ENCODE peak calls at places on chromosome 17, in ten cellular contexts. One of them, this sample, is unnamed.

GRCh38 chr17:30377574-30377973 is 1.2 kb upstream of the CPD start:
- DNase-seq in brain microvascular endothelial cell: no peak
- DNase-seq in heart left ventricle: no peak
- DNase-seq in cardiac muscle cell: peak; percentile 37
- DNase-seq in heart right ventricle: no peak
- DNase-seq in right cardiac atrium: no peak
- DNase-seq in breast epithelium: no peak
- DNase-seq in A549: no peak
- DNase-seq in colonic mucosa: no peak
- DNase-seq in HL-60: no peak
- DNase-seq in this sample: no peak

GRCh38 chr17:29376667-29377268 is 13.4 kb upstream of the TAOK1 start:
- DNase-seq in HL-60: no peak
- DNase-seq in heart left ventricle: no peak
- DNase-seq in breast epithelium: no peak
- DNase-seq in heart right ventricle: no peak
- DNase-seq in brain microvascular endothelial cell: peak; percentile 90
- DNase-seq in cardiac muscle cell: peak; percentile 91
- DNase-seq in right cardiac atrium: peak; percentile 69
- DNase-seq in A549: peak; percentile 55
- DNase-seq in colonic mucosa: no peak
- DNase-seq in this sample: no peak

GRCh38 chr17:74565116-74565515 is 2.2 kb downstream of the CD300H start:
- DNase-seq in cardiac muscle cell: no peak
- DNase-seq in right cardiac atrium: no peak
- DNase-seq in brain microvascular endothelial cell: no peak
- DNase-seq in A549: no peak
- DNase-seq in HL-60: no peak
- DNase-seq in heart right ventricle: no peak
- DNase-seq in heart left ventricle: no peak
- DNase-seq in breast epithelium: no peak
- DNase-seq in colonic mucosa: no peak
- DNase-seq in this sample: no peak

GRCh38 chr17:67503184-67503583 is 126.1 kb downstream of the PITPNC1 start:
- DNase-seq in HL-60: no peak
- DNase-seq in right cardiac atrium: no peak
- DNase-seq in A549: peak; percentile 44
- DNase-seq in colonic mucosa: no peak
- DNase-seq in heart left ventricle: no peak
- DNase-seq in cardiac muscle cell: no peak
- DNase-seq in heart right ventricle: no peak
- DNase-seq in breast epithelium: no peak
- DNase-seq in brain microvascular endothelial cell: no peak
- DNase-seq in this sample: no peak

GRCh38 chr17:4479340-4479981 is 19.2 kb upstream of the SPNS2 start:
- DNase-seq in heart right ventricle: no peak
- DNase-seq in HL-60: no peak
- DNase-seq in breast epithelium: no peak
- DNase-seq in cardiac muscle cell: no peak
- DNase-seq in brain microvascular endothelial cell: no peak
- DNase-seq in heart left ventricle: no peak
- DNase-seq in colonic mucosa: peak; percentile 82
- DNase-seq in A549: no peak
- DNase-seq in right cardiac atrium: no peak
- DNase-seq in this sample: no peak

GRCh38 chr17:80362428-80363119 is 52.4 kb upstream of the ENDOV start:
- DNase-seq in A549: no peak
- DNase-seq in heart right ventricle: no peak
- DNase-seq in HL-60: no peak
- DNase-seq in cardiac muscle cell: peak; percentile 61
- DNase-seq in breast epithelium: no peak
- DNase-seq in colonic mucosa: no peak
- DNase-seq in heart left ventricle: peak; percentile 62
- DNase-seq in brain microvascular endothelial cell: peak; percentile 47
- DNase-seq in right cardiac atrium: peak; percentile 75
- DNase-seq in this sample: no peak

GRCh38 chr17:15935891-15936290 is 9.0 kb upstream of the ADORA2B start:
- DNase-seq in A549: no peak
- DNase-seq in heart right ventricle: no peak
- DNase-seq in brain microvascular endothelial cell: no peak
- DNase-seq in HL-60: no peak
- DNase-seq in colonic mucosa: no peak
- DNase-seq in cardiac muscle cell: no peak
- DNase-seq in right cardiac atrium: no peak
- DNase-seq in heart left ventricle: no peak
- DNase-seq in breast epithelium: no peak
- DNase-seq in this sample: no peak

GRCh38 chr17:15006421-15006820 is 258.7 kb downstream of the PMP22 start:
- DNase-seq in HL-60: no peak
- DNase-seq in heart left ventricle: no peak
- DNase-seq in brain microvascular endothelial cell: no peak
- DNase-seq in A549: no peak
- DNase-seq in heart right ventricle: no peak
- DNase-seq in breast epithelium: no peak
- DNase-seq in cardiac muscle cell: no peak
- DNase-seq in right cardiac atrium: no peak
- DNase-seq in colonic mucosa: no peak
- DNase-seq in this sample: no peak

GRCh38 chr17:38415250-38416194 is 12.7 kb upstream of the ARHGAP23 start:
- DNase-seq in heart left ventricle: no peak
- DNase-seq in breast epithelium: no peak
- DNase-seq in right cardiac atrium: peak; percentile 57
- DNase-seq in A549: peak; percentile 64
- DNase-seq in brain microvascular endothelial cell: peak; percentile 31
- DNase-seq in heart right ventricle: no peak
- DNase-seq in cardiac muscle cell: peak; percentile 75
- DNase-seq in colonic mucosa: no peak
- DNase-seq in HL-60: peak; percentile 91
- DNase-seq in this sample: peak; percentile 69

GRCh38 chr17:81332949-81333570 is 38.0 kb upstream of the SLC38A10 start:
- DNase-seq in HL-60: no peak
- DNase-seq in heart left ventricle: no peak
- DNase-seq in colonic mucosa: no peak
- DNase-seq in right cardiac atrium: no peak
- DNase-seq in brain microvascular endothelial cell: no peak
- DNase-seq in heart right ventricle: no peak
- DNase-seq in breast epithelium: no peak
- DNase-seq in cardiac muscle cell: no peak
- DNase-seq in A549: no peak
- DNase-seq in this sample: no peak

GRCh38 chr17:70767102-70767701 is 597.9 kb downstream of the KCNJ2 start:
- DNase-seq in colonic mucosa: no peak
- DNase-seq in heart right ventricle: no peak
- DNase-seq in HL-60: no peak
- DNase-seq in right cardiac atrium: no peak
- DNase-seq in A549: peak; percentile 43
- DNase-seq in brain microvascular endothelial cell: peak; percentile 9
- DNase-seq in heart left ventricle: no peak
- DNase-seq in cardiac muscle cell: peak; percentile 72
- DNase-seq in breast epithelium: no peak
- DNase-seq in this sample: no peak

GRCh38 chr17:74455025-74455585 is 11.3 kb upstream of the CD300A start:
- DNase-seq in cardiac muscle cell: no peak
- DNase-seq in A549: no peak
- DNase-seq in HL-60: no peak
- DNase-seq in colonic mucosa: peak; percentile 70
- DNase-seq in brain microvascular endothelial cell: no peak
- DNase-seq in heart left ventricle: peak; percentile 56
- DNase-seq in right cardiac atrium: peak; percentile 77
- DNase-seq in breast epithelium: no peak
- DNase-seq in heart right ventricle: peak; percentile 36
- DNase-seq in this sample: no peak

GRCh38 chr17:7441202-7441705 is 1.9 kb downstream of the FGF11 start:
- DNase-seq in HL-60: no peak
- DNase-seq in heart right ventricle: no peak
- DNase-seq in brain microvascular endothelial cell: no peak
- DNase-seq in A549: no peak
- DNase-seq in heart left ventricle: no peak
- DNase-seq in right cardiac atrium: peak; percentile 41
- DNase-seq in colonic mucosa: no peak
- DNase-seq in breast epithelium: no peak
- DNase-seq in cardiac muscle cell: no peak
- DNase-seq in this sample: no peak

GRCh38 chr17:7439462-7440112 is at the start of gene FGF11:
- DNase-seq in colonic mucosa: no peak
- DNase-seq in heart right ventricle: no peak
- DNase-seq in breast epithelium: no peak
- DNase-seq in heart left ventricle: no peak
- DNase-seq in HL-60: no peak
- DNase-seq in brain microvascular endothelial cell: no peak
- DNase-seq in A549: no peak
- DNase-seq in right cardiac atrium: peak; percentile 63
- DNase-seq in cardiac muscle cell: no peak
- DNase-seq in this sample: no peak

GRCh38 chr17:7442142-7442541 is 2.7 kb upstream of the CHRNB1 start:
- DNase-seq in heart left ventricle: no peak
- DNase-seq in cardiac muscle cell: no peak
- DNase-seq in heart right ventricle: no peak
- DNase-seq in brain microvascular endothelial cell: no peak
- DNase-seq in A549: no peak
- DNase-seq in HL-60: no peak
- DNase-seq in right cardiac atrium: peak; percentile 25
- DNase-seq in colonic mucosa: no peak
- DNase-seq in breast epithelium: no peak
- DNase-seq in this sample: no peak

GRCh38 chr17:7440113-7440822 is 956 bp downstream of the FGF11 start:
- DNase-seq in A549: peak; percentile 39
- DNase-seq in breast epithelium: peak; percentile 58
- DNase-seq in heart right ventricle: peak; percentile 67
- DNase-seq in right cardiac atrium: peak; percentile 87
- DNase-seq in HL-60: no peak
- DNase-seq in colonic mucosa: peak; percentile 36
- DNase-seq in heart left ventricle: peak; percentile 67
- DNase-seq in brain microvascular endothelial cell: no peak
- DNase-seq in cardiac muscle cell: no peak
- DNase-seq in this sample: no peak

GRCh38 chr17:7440823-7441174 is 1.5 kb downstream of the FGF11 start:
- DNase-seq in A549: no peak
- DNase-seq in right cardiac atrium: peak; percentile 88
- DNase-seq in colonic mucosa: no peak
- DNase-seq in cardiac muscle cell: peak; percentile 26
- DNase-seq in HL-60: no peak
- DNase-seq in heart right ventricle: peak; percentile 61
- DNase-seq in brain microvascular endothelial cell: no peak
- DNase-seq in heart left ventricle: peak; percentile 51
- DNase-seq in breast epithelium: no peak
- DNase-seq in this sample: no peak
- H3K27ac ChIP-seq in A549: peak overlapping the region; percentile 85
- H3K27ac ChIP-seq in right cardiac atrium: peak overlapping the region; percentile 65
- H3K27ac ChIP-seq in colonic mucosa: no peak overlapping the region
- H3K27ac ChIP-seq in cardiac muscle cell: peak overlapping the region; percentile 95
- H3K27ac ChIP-seq in HL-60: no peak overlapping the region
- H3K27ac ChIP-seq in heart right ventricle: peak overlapping the region; percentile 56
- H3K27ac ChIP-seq in brain microvascular endothelial cell: no peak overlapping the region
- H3K27ac ChIP-seq in heart left ventricle: no peak overlapping the region
- H3K27ac ChIP-seq in breast epithelium: peak overlapping the region; percentile 40
- H3K27ac ChIP-seq in this sample: no peak overlapping the region

GRCh38 chr17:17922198-17922901 is 49.9 kb downstream of the TOM1L2 start:
- DNase-seq in heart left ventricle: no peak
- DNase-seq in HL-60: no peak
- DNase-seq in right cardiac atrium: no peak
- DNase-seq in breast epithelium: no peak
- DNase-seq in heart right ventricle: no peak
- DNase-seq in brain microvascular endothelial cell: peak; percentile 22
- DNase-seq in colonic mucosa: no peak
- DNase-seq in cardiac muscle cell: no peak
- DNase-seq in A549: no peak
- DNase-seq in this sample: no peak
- H3K4me3 ChIP-seq in heart left ventricle: no peak overlapping the region
- H3K4me3 ChIP-seq in HL-60: no peak overlapping the region
- H3K4me3 ChIP-seq in right cardiac atrium: no peak overlapping the region
- H3K4me3 ChIP-seq in breast epithelium: no peak overlapping the region
- H3K4me3 ChIP-seq in heart right ventricle: no peak overlapping the region
- H3K4me3 ChIP-seq in brain microvascular endothelial cell: no peak overlapping the region
- H3K4me3 ChIP-seq in colonic mucosa: no peak overlapping the region
- H3K4me3 ChIP-seq in cardiac muscle cell: no peak overlapping the region
- H3K4me3 ChIP-seq in A549: peak overlapping the region; percentile 1
- H3K4me3 ChIP-seq in this sample: no peak overlapping the region

GRCh38 chr17:8209909-8210760 is at the start of gene AURKB:
- DNase-seq in brain microvascular endothelial cell: peak; percentile 97
- DNase-seq in colonic mucosa: peak; percentile 98
- DNase-seq in cardiac muscle cell: peak; percentile 97
- DNase-seq in A549: peak; percentile 98
- DNase-seq in heart right ventricle: peak; percentile 88
- DNase-seq in breast epithelium: peak; percentile 95
- DNase-seq in HL-60: peak; percentile 89
- DNase-seq in heart left ventricle: peak; percentile 95
- DNase-seq in right cardiac atrium: peak; percentile 96
- DNase-seq in this sample: peak; percentile 97
- H3K27ac ChIP-seq in brain microvascular endothelial cell: peak within 1 kb of the TSS; percentile 56
- H3K27ac ChIP-seq in colonic mucosa: peak within 1 kb of the TSS; percentile 45
- H3K27ac ChIP-seq in cardiac muscle cell: peak within 1 kb of the TSS; percentile 77
- H3K27ac ChIP-seq in A549: peak within 1 kb of the TSS; percentile 89
- H3K27ac ChIP-seq in heart right ventricle: peak within 1 kb of the TSS; percentile 76
- H3K27ac ChIP-seq in breast epithelium: peak within 1 kb of the TSS; percentile 87
- H3K27ac ChIP-seq in HL-60: peak within 1 kb of the TSS; percentile 95
- H3K27ac ChIP-seq in heart left ventricle: peak within 1 kb of the TSS; percentile 85
- H3K27ac ChIP-seq in right cardiac atrium: peak within 1 kb of the TSS; percentile 69
- H3K27ac ChIP-seq in this sample: peak within 1 kb of the TSS; percentile 61

DNA sequence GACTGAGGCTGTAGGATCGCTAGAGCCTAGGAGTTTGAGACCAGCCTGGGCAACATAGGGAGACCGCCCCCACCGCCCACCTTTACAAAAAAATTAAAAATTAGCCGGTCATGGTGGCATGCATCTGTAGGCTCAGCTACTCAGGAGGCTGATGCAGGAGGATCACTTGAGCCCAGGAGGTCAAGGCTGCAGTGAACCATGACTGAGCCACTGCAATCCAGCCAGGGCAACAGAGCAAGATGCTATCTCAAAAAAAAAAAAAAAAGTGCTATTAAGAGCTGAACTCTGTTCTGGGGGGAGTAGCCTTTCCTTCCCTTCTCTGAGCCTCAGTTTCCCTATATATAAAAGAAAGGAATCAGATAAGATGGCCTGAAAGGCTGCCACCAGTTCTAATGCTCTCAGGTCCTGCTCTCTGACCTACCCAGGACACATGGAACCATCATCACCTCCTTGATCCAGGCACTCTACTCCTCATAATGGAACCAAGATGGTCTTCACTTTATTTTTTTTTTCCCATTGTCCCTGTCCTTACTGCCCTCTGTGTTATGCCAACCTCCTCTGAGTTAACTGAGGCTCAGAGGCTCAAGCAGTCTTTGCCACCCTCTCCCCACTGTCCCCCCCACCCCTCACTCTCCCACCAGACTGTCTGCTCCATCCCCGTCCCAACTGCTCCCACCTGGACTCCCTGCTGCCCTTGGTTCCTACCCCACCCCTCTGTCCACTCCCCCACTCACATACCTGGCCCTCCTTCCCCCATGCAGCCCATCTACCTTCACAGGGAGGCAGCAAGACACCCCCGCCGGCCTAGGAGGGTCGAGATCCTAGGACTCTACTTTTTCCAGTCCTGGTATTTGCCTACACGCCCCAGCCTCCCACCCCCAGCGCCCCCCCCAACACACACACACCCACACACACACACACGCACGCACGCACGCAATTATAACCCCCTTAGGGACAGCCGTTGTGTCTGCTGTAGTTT is 23.8 kb upstream of the EIF1 start:
- DNase-seq in heart left ventricle: no peak
- DNase-seq in colonic mucosa: peak; percentile 34
- DNase-seq in heart right ventricle: no peak
- DNase-seq in brain microvascular endothelial cell: no peak
- DNase-seq in HL-60: no peak
- DNase-seq in cardiac muscle cell: peak; percentile 30
- DNase-seq in breast epithelium: no peak
- DNase-seq in right cardiac atrium: no peak
- DNase-seq in A549: no peak
- DNase-seq in this sample: no peak
- H3K4me3 ChIP-seq in heart left ventricle: peak overlapping the region; percentile 55
- H3K4me3 ChIP-seq in colonic mucosa: peak overlapping the region; percentile 41
- H3K4me3 ChIP-seq in heart right ventricle: peak overlapping the region; percentile 57
- H3K4me3 ChIP-seq in brain microvascular endothelial cell: peak overlapping the region; percentile 58
- H3K4me3 ChIP-seq in HL-60: no peak overlapping the region
- H3K4me3 ChIP-seq in cardiac muscle cell: no peak overlapping the region
- H3K4me3 ChIP-seq in breast epithelium: peak overlapping the region; percentile 52
- H3K4me3 ChIP-seq in right cardiac atrium: peak overlapping the region; percentile 49
- H3K4me3 ChIP-seq in A549: no peak overlapping the region
- H3K4me3 ChIP-seq in this sample: no peak overlapping the region

This sample was measured in lung.